ENCODE peak calls at places on chromosomes 12 and 14, in five cellular contexts. One of them, this sample, is unnamed.

GRCh38 chr14:64758025-64758521 is 53.8 kb downstream of the PLEKHG3 start:
- DNase-seq in NCI-H1417: peak; percentile 24
- DNase-seq in GM12891: no peak
- DNase-seq in lung: no peak
- DNase-seq in B cell: no peak
- DNase-seq in this sample: no peak

GRCh38 chr14:52738409-52738808 is 8.4 kb downstream of the STYX start:
- DNase-seq in NCI-H1417: peak; percentile 63
- DNase-seq in GM12891: no peak
- DNase-seq in lung: no peak
- DNase-seq in B cell: no peak
- DNase-seq in this sample: no peak

GRCh38 chr12:121737421-121737820 is 24.9 kb downstream of the TMEM120B start:
- DNase-seq in B cell: no peak
- DNase-seq in GM12891: no peak
- DNase-seq in NCI-H1417: no peak
- DNase-seq in lung: no peak
- DNase-seq in this sample: no peak

GRCh38 chr12:132672116-132672515 is 15.0 kb downstream of the POLE start:
- DNase-seq in NCI-H1417: no peak
- DNase-seq in lung: no peak
- DNase-seq in B cell: no peak
- DNase-seq in GM12891: no peak
- DNase-seq in this sample: no peak

GRCh38 chr12:70648831-70649230 is 11.6 kb upstream of the PTPRB start:
- DNase-seq in NCI-H1417: no peak
- DNase-seq in lung: no peak
- DNase-seq in B cell: no peak
- DNase-seq in GM12891: no peak
- DNase-seq in this sample: no peak

GRCh38 chr12:48281811-48282210 is 68.9 kb downstream of the ZNF641 start:
- DNase-seq in NCI-H1417: no peak
- DNase-seq in B cell: no peak
- DNase-seq in GM12891: no peak
- DNase-seq in lung: no peak
- DNase-seq in this sample: no peak

GRCh38 chr14:50530358-50530757 is 2.0 kb downstream of the MAP4K5 start:
- DNase-seq in NCI-H1417: peak; percentile 46
- DNase-seq in GM12891: no peak
- DNase-seq in B cell: no peak
- DNase-seq in lung: no peak
- DNase-seq in this sample: no peak

GRCh38 chr12:58443981-58444371 is 476.3 kb downstream of the LRIG3 start:
- DNase-seq in B cell: no peak
- DNase-seq in GM12891: no peak
- DNase-seq in NCI-H1417: no peak
- DNase-seq in lung: no peak
- DNase-seq in this sample: peak; percentile 34

GRCh38 chr14:92503756-92504491 is 9.7 kb upstream of the RIN3 start:
- DNase-seq in GM12891: no peak
- DNase-seq in B cell: no peak
- DNase-seq in lung: no peak
- DNase-seq in NCI-H1417: no peak
- DNase-seq in this sample: no peak

GRCh38 chr14:80518173-80518572 is 306.9 kb upstream of the DIO2 start:
- DNase-seq in lung: no peak
- DNase-seq in GM12891: no peak
- DNase-seq in NCI-H1417: no peak
- DNase-seq in B cell: no peak
- DNase-seq in this sample: no peak

GRCh38 chr14:74945852-74946658 is 9.3 kb downstream of the PGF start:
- DNase-seq in NCI-H1417: peak; percentile 85
- DNase-seq in GM12891: peak; percentile 94
- DNase-seq in lung: peak; percentile 77
- DNase-seq in B cell: peak; percentile 72
- DNase-seq in this sample: peak; percentile 52